ENCODE peak calls at places on chromosomes 3 and 15, in seven cellular contexts. X, Q, C, G, W, H and F are unnamed samples.

GRCh38 chr3:7697538-7697937 is 804.1 kb upstream of the LMCD1 start:
- DNase-seq in W (no peak), G (no peak), C (no peak), X (no peak), H (no peak), Q (no peak), F (no peak)

GRCh38 chr3:30855390-30855789 is 39.1 kb downstream of the GADL1 start:
- DNase-seq in X (no peak), W (peak; percentile 34), C (no peak), G (no peak), H (no peak), Q (peak; percentile 38), F (peak; percentile 62)

GRCh38 chr15:58731756-58732535 is 17.6 kb downstream of the ADAM10 start:
- DNase-seq in H (no peak), Q (peak; percentile 69), C (no peak), W (peak; percentile 78), G (no peak), X (peak; percentile 77), F (peak; percentile 23)

GRCh38 chr3:42182555-42182954 is 83.4 kb downstream of the CCK start:
- DNase-seq in H (no peak), C (no peak), W (no peak), G (no peak), Q (peak; percentile 87), X (peak; percentile 49), F (no peak)

GRCh38 chr3:9553949-9554513 is 409 bp upstream of the LHFPL4 start:
- DNase-seq in W (no peak), X (no peak), G (no peak), H (peak; percentile 50), Q (no peak), C (no peak), F (no peak)

GRCh38 chr3:35936571-35936970 is 297.2 kb downstream of the ARPP21 start:
- DNase-seq in G (no peak), Q (peak; percentile 58), X (peak; percentile 57), W (peak; percentile 50), H (no peak), C (no peak), F (no peak)

GRCh38 chr3:123861081-123861836 is 22.9 kb downstream of the MYLK start:
- DNase-seq in H (no peak), G (no peak), X (no peak), W (no peak), Q (no peak), C (no peak), F (no peak)

GRCh38 chr3:52532838-52533622 is 627 bp downstream of the NT5DC2 start:
- DNase-seq in X (no peak), W (peak; percentile 47), Q (no peak), G (peak; percentile 42), H (peak; percentile 84), C (peak; percentile 40), F (no peak)

GRCh38 chr15:62524848-62525247 is 359.8 kb upstream of the C2CD4B start:
- DNase-seq in W (no peak), C (no peak), H (no peak), G (no peak), X (peak; percentile 68), Q (no peak), F (no peak)

GRCh38 chr15:32974691-32975090 is 219.8 kb downstream of the FMN1 start:
- DNase-seq in C (no peak), G (no peak), W (peak; percentile 78), Q (peak; percentile 84), X (peak; percentile 63), H (no peak), F (no peak)

GRCh38 chr3:31777092-31777491 is 204.0 kb downstream of the OSBPL10 start:
- DNase-seq in W (no peak), H (no peak), G (no peak), C (no peak), Q (no peak), X (peak; percentile 23), F (no peak)

GRCh38 chr3:47370887-47371697 is 9.7 kb upstream of the PTPN23 start:
- DNase-seq in Q (no peak), C (peak; percentile 23), X (no peak), W (peak; percentile 46), G (no peak), H (peak; percentile 80), F (no peak)

GRCh38 chr15:65130941-65131340 is 2.7 kb downstream of the PDCD7 start:
- DNase-seq in W (no peak), Q (no peak), G (no peak), X (no peak), C (no peak), H (no peak), F (no peak)

GRCh38 chr3:113912551-113913246 is 35.1 kb upstream of the ZDHHC23 start:
- DNase-seq in H (no peak), C (peak; percentile 26), Q (peak; percentile 50), W (peak; percentile 53), G (no peak), X (peak; percentile 77), F (peak; percentile 10)

GRCh38 chr3:196163687-196164493 is 47.3 kb downstream of the ZDHHC19 start:
- DNase-seq in Q (no peak), G (no peak), W (no peak), H (peak; percentile 74), X (no peak), C (peak; percentile 51), F (no peak)

GRCh38 chr3:61853912-61854311 is 292.5 kb downstream of the PTPRG start:
- DNase-seq in W (peak; percentile 18), H (no peak), Q (no peak), X (no peak), G (no peak), C (no peak), F (no peak)

GRCh38 chr3:127224118-127224517 is 31.2 kb downstream of the PRR23E start:
- DNase-seq in Q (no peak), H (no peak), C (no peak), X (no peak), W (no peak), G (no peak), F (no peak)

GRCh38 chr15:25763206-25763880 is 99.8 kb downstream of the ATP10A start:
- DNase-seq in C (no peak), G (no peak), H (no peak), W (no peak), X (peak; percentile 61), Q (no peak), F (peak; percentile 15)

GRCh38 chr15:34046471-34047145 is 7.6 kb upstream of the AVEN start:
- DNase-seq in C (no peak), Q (no peak), W (no peak), G (no peak), X (no peak), H (no peak), F (no peak)

GRCh38 chr3:16604433-16604832 is 790 bp downstream of the DAZL start:
- DNase-seq in Q (no peak), X (no peak), W (no peak), C (no peak), G (no peak), H (no peak), F (no peak)

GRCh38 chr3:160184655-160185054 is 40.6 kb upstream of the C3orf80 start:
- DNase-seq in H (no peak), W (peak; percentile 75), Q (peak; percentile 91), X (peak; percentile 82), G (no peak), C (no peak), F (no peak)

GRCh38 chr15:51696566-51696965 is 15.3 kb downstream of the SCG3 start:
- DNase-seq in H (no peak), Q (no peak), C (no peak), X (no peak), W (no peak), G (no peak), F (no peak)
- H3K27me3 ChIP-seq in H (no peaks in the 10 kb centered on the region), Q (peaks cover 11% of the 10 kb centered on the region), C (peaks cover 4% of the 10 kb centered on the region), X (peaks cover 21% of the 10 kb centered on the region), W (peaks cover 34% of the 10 kb centered on the region), G (no peaks in the 10 kb centered on the region), F (peaks cover 46% of the 10 kb centered on the region)

GRCh38 chr15:55401786-55402246 is 6.3 kb downstream of the CCPG1 start:
- DNase-seq in C (no peak), G (no peak), H (no peak), X (no peak), W (no peak), Q (no peak), F (no peak)
- H3K4me3 ChIP-seq in C (no peak overlapping the region), G (no peak overlapping the region), H (no peak overlapping the region), X (no peak overlapping the region), W (peak overlapping the region; percentile 42), Q (no peak overlapping the region), F (no peak overlapping the region)

GRCh38 chr3:71080517-71081083 is 502.9 kb downstream of the FOXP1 start:
- DNase-seq in Q (no peak), X (no peak), C (no peak), H (no peak), G (no peak), W (no peak), F (no peak)
- H3K27me3 ChIP-seq in Q (no peaks in the 10 kb centered on the region), X (no peaks in the 10 kb centered on the region), C (no peaks in the 10 kb centered on the region), H (no peaks in the 10 kb centered on the region), G (no peaks in the 10 kb centered on the region), W (no peaks in the 10 kb centered on the region), F (no peaks in the 10 kb centered on the region)

GRCh38 chr15:74216949-74217348 is 14.4 kb upstream of the STRA6 start:
- DNase-seq in C (no peak), H (no peak), W (no peak), G (no peak), Q (no peak), X (no peak), F (no peak)

GRCh38 chr15:74220475-74221248 is 15.5 kb upstream of the CCDC33 start:
- DNase-seq in W (no peak), Q (no peak), X (no peak), H (no peak), G (no peak), C (no peak), F (no peak)

GRCh38 chr15:74215958-74216357 is 13.4 kb upstream of the STRA6 start:
- DNase-seq in G (no peak), H (no peak), W (no peak), C (no peak), Q (peak; percentile 59), X (no peak), F (peak; percentile 54)

GRCh38 chr15:74221399-74222230 is 14.5 kb upstream of the CCDC33 start:
- DNase-seq in C (no peak), G (no peak), Q (no peak), H (no peak), W (no peak), X (no peak), F (no peak)

DNA sequence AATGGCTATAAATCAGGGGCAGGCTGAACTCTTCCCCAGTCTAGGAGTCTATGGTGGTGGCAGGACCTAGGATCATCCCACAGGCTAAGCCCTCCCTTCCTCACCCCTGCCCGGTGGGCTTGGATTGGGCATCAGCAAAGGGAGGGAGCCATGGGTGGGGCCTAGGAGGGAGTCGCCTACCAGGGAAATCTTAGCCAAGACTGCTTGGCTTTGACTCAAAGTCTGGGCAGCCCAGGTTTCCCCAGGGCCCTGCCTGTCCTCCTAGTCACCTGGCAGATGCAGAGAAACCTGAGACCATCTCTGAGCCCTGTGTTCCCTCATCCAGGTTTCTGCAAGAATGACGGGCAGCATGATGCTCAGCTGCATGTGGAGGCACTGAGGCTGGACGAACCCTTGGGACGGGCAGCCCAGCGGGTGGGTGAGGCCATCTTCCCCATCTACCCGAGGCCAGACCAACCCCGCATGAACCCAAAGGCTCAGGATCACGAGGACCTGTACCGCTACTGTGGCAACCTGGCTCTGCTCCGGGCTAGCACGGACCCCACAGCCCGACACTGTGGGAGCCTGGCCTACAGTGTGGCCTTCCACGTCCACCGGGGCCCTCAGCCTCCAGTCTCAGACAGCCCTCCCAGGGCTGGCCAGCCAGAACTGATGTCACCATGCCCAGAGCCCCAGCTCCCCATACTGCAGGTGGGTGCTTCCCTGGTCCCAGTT is 15.7 kb upstream of the STRA6 start:
- DNase-seq in Q (no peak), H (no peak), X (no peak), G (no peak), C (no peak), W (no peak), F (no peak)
- H3K4me3 ChIP-seq in Q (no peak overlapping the region), H (no peak overlapping the region), X (no peak overlapping the region), G (no peak overlapping the region), C (no peak overlapping the region), W (no peak overlapping the region), F (no peak overlapping the region)

GRCh38 chr3:169337541-169337940 is 326.0 kb downstream of the MECOM start:
- DNase-seq in C (no peak), H (no peak), G (no peak), Q (no peak), X (no peak), W (no peak), F (no peak)
- H3K27me3 ChIP-seq in C (no peaks in the 10 kb centered on the region), H (no peaks in the 10 kb centered on the region), G (no peaks in the 10 kb centered on the region), Q (no peaks in the 10 kb centered on the region), X (no peaks in the 10 kb centered on the region), W (no peaks in the 10 kb centered on the region), F (no peaks in the 10 kb centered on the region)